ENCODE peak calls at places on chromosomes 11 and 22, in nine cellular contexts. F, A, R, T, V, P, G, K and L are unnamed samples.

GRCh38 chr11:115591380-115591779 is 87.2 kb upstream of the CADM1 start:
- DNase-seq in F (no peak), A (no peak), R (no peak), T (no peak), V (no peak), P (no peak), G (no peak), K (no peak), L (no peak)

GRCh38 chr22:46931414-46931813 is 169.0 kb downstream of the TBC1D22A start:
- DNase-seq in F (no peak), A (peak), R (no peak), T (no peak), V (no peak), P (peak), G (no peak), K (no peak), L (no peak)

GRCh38 chr11:10348650-10349280 is 43.9 kb downstream of the ADM start:
- DNase-seq in F (peak), A (no peak), R (no peak), T (no peak), V (no peak), P (peak), G (peak), K (no peak), L (no peak)

GRCh38 chr11:83865636-83866461 is 579.7 kb upstream of the CCDC90B start:
- DNase-seq in F (peak), A (peak), R (no peak), T (no peak), V (no peak), P (peak), G (no peak), K (no peak), L (no peak)

GRCh38 chr22:35766654-35767580 is 49.2 kb downstream of the APOL5 start:
- DNase-seq in F (peak), A (no peak), R (no peak), T (no peak), V (no peak), P (peak), G (no peak), K (no peak), L (no peak)

GRCh38 chr22:40749829-40750228 is 69.3 kb downstream of the SLC25A17 start:
- DNase-seq in F (no peak), A (no peak), R (no peak), T (no peak), V (no peak), P (no peak), G (no peak), K (no peak), L (no peak)

GRCh38 chr11:76419896-76420295 is 24.9 kb upstream of the EMSY start:
- DNase-seq in F (peak), A (no peak), R (no peak), T (no peak), V (no peak), P (peak), G (no peak), K (no peak), L (no peak)

GRCh38 chr11:65131895-65132237 is 2.5 kb downstream of the SYVN1 start:
- DNase-seq in F (no peak), A (no peak), R (no peak), T (peak), V (no peak), P (no peak), G (no peak), K (no peak), L (peak)

GRCh38 chr22:23384451-23384850 is 195.6 kb downstream of the IGLL1 start:
- DNase-seq in F (no peak), A (no peak), R (peak), T (no peak), V (no peak), P (no peak), G (no peak), K (no peak), L (no peak)

GRCh38 chr11:23494981-23495380 is 634.7 kb upstream of the CCDC179 start:
- DNase-seq in F (no peak), A (no peak), R (no peak), T (no peak), V (no peak), P (no peak), G (no peak), K (no peak), L (no peak)

GRCh38 chr11:63764712-63765631 is 3.6 kb downstream of the ZFTA start:
- DNase-seq in F (no peak), A (no peak), R (no peak), T (no peak), V (no peak), P (peak), G (no peak), K (no peak), L (no peak)